ENCODE peak calls at places on chromosome 14, in ten cellular contexts. I is NCI-H1092 treated with DMSO at 0.1 percent for 48 hours; J is activated naive CD4-positive, alpha-beta T cell treated with Interleukin-2 at 50 U/mL for 16 hours; M is BJ; S is progenitor cell of endocrine pancreas; L is natural killer cell treated with Interleukin-12 subunit alpha and Interleukin-12 subunit beta and Interleukin-15 and Interleukin-18, amount 100 ng/mL, for 72 hours; Z is glutamatergic neuron; Q is GM06990; Y is NCI-H1417; C is Calu3. G is an unnamed sample.

GRCh38 chr14:22797017-22797917 is 18.0 kb downstream of the SLC7A7 start:
- DNase-seq in Q (no peak), M (no peak), Z (no peak), L (no peak), S (no peak), J (no peak), I (no peak), C (no peak), Y (no peak), G (no peak)

GRCh38 chr14:71140157-71140556 is 232.9 kb downstream of the PCNX1 start:
- DNase-seq in S (no peak), Q (no peak), M (no peak), C (no peak), I (no peak), Z (no peak), Y (no peak), J (no peak), L (no peak), G (no peak)

GRCh38 chr14:23926543-23926942 is 27.0 kb upstream of the DHRS4 start:
- DNase-seq in Y (no peak), J (no peak), L (no peak), I (no peak), M (no peak), C (no peak), S (no peak), Z (no peak), Q (no peak), G (no peak)

GRCh38 chr14:65177551-65177950 is 75.2 kb upstream of the MAX start:
- DNase-seq in Y (no peak), S (no peak), J (no peak), C (no peak), L (no peak), Q (no peak), M (no peak), I (no peak), Z (no peak), G (no peak)

GRCh38 chr14:92373336-92373735 is 50.4 kb downstream of the SLC24A4 start:
- DNase-seq in J (no peak), S (no peak), Z (no peak), M (no peak), C (no peak), Y (no peak), I (no peak), L (no peak), Q (no peak), G (no peak)

GRCh38 chr14:100473249-100473648 is 114.0 kb downstream of the BEGAIN start:
- DNase-seq in S (no peak), Q (no peak), J (no peak), Z (no peak), I (no peak), Y (peak), C (no peak), L (no peak), M (no peak), G (no peak)

GRCh38 chr14:96405603-96406158 is 13.8 kb downstream of the AK7 start:
- DNase-seq in Q (no peak), L (no peak), S (no peak), M (no peak), J (no peak), C (no peak), Y (no peak), Z (no peak), I (no peak), G (no peak)

GRCh38 chr14:71333705-71334104 is 426.4 kb downstream of the PCNX1 start:
- DNase-seq in Y (no peak), J (no peak), L (no peak), Q (no peak), I (no peak), S (no peak), Z (no peak), C (no peak), M (no peak), G (no peak)